ENCODE peak calls at places on chromosomes 7 and 10, in seven cellular contexts. One of them, this sample, is unnamed.

GRCh38 chr7:66359656-66360211 is 154.6 kb downstream of the TPST1 start:
- DNase-seq in osteoblast: no peak
- DNase-seq in epithelial cell of esophagus: peak
- DNase-seq in IMR-90: no peak
- DNase-seq in AG04450: no peak
- DNase-seq in fibroblast of lung: no peak
- DNase-seq in LNCaP clone FGC: no peak
- DNase-seq in this sample: peak

GRCh38 chr7:90485734-90486316 is 16.4 kb downstream of the PTTG1IP2 start:
- DNase-seq in osteoblast: no peak
- DNase-seq in epithelial cell of esophagus: no peak
- DNase-seq in AG04450: no peak
- DNase-seq in LNCaP clone FGC: no peak
- DNase-seq in IMR-90: no peak
- DNase-seq in fibroblast of lung: peak
- DNase-seq in this sample: no peak

GRCh38 chr10:8017276-8017675 is 37.2 kb upstream of the GATA3 start:
- DNase-seq in AG04450: no peak
- DNase-seq in osteoblast: no peak
- DNase-seq in LNCaP clone FGC: no peak
- DNase-seq in IMR-90: peak
- DNase-seq in epithelial cell of esophagus: no peak
- DNase-seq in fibroblast of lung: peak
- DNase-seq in this sample: peak

GRCh38 chr7:4166340-4166739 is 515.8 kb upstream of the FOXK1 start:
- DNase-seq in AG04450: no peak
- DNase-seq in LNCaP clone FGC: no peak
- DNase-seq in osteoblast: no peak
- DNase-seq in IMR-90: no peak
- DNase-seq in epithelial cell of esophagus: no peak
- DNase-seq in fibroblast of lung: no peak
- DNase-seq in this sample: no peak

GRCh38 chr10:24355289-24355688 is 146.4 kb downstream of the KIAA1217 start:
- DNase-seq in osteoblast: no peak
- DNase-seq in IMR-90: no peak
- DNase-seq in AG04450: no peak
- DNase-seq in fibroblast of lung: no peak
- DNase-seq in epithelial cell of esophagus: no peak
- DNase-seq in LNCaP clone FGC: no peak
- DNase-seq in this sample: no peak

GRCh38 chr7:11434371-11434770 is 397.6 kb downstream of the THSD7A start:
- DNase-seq in AG04450: no peak
- DNase-seq in LNCaP clone FGC: no peak
- DNase-seq in osteoblast: no peak
- DNase-seq in fibroblast of lung: peak
- DNase-seq in IMR-90: no peak
- DNase-seq in epithelial cell of esophagus: no peak
- DNase-seq in this sample: no peak

GRCh38 chr7:151341357-151342101 is at the start of gene NUB1:
- DNase-seq in epithelial cell of esophagus: peak
- DNase-seq in LNCaP clone FGC: peak
- DNase-seq in AG04450: peak
- DNase-seq in fibroblast of lung: peak
- DNase-seq in osteoblast: peak
- DNase-seq in IMR-90: peak
- DNase-seq in this sample: peak

GRCh38 chr7:76332073-76332472 is 26.7 kb downstream of the YWHAG start:
- DNase-seq in epithelial cell of esophagus: no peak
- DNase-seq in osteoblast: no peak
- DNase-seq in IMR-90: no peak
- DNase-seq in fibroblast of lung: no peak
- DNase-seq in AG04450: no peak
- DNase-seq in LNCaP clone FGC: no peak
- DNase-seq in this sample: no peak

GRCh38 chr10:88623835-88624234 is 37.3 kb downstream of the LIPJ start:
- DNase-seq in fibroblast of lung: no peak
- DNase-seq in osteoblast: no peak
- DNase-seq in AG04450: no peak
- DNase-seq in IMR-90: no peak
- DNase-seq in epithelial cell of esophagus: no peak
- DNase-seq in LNCaP clone FGC: no peak
- DNase-seq in this sample: no peak

GRCh38 chr7:136045181-136045580 is 68.0 kb upstream of the MTPN start:
- DNase-seq in AG04450: no peak
- DNase-seq in osteoblast: no peak
- DNase-seq in LNCaP clone FGC: no peak
- DNase-seq in epithelial cell of esophagus: no peak
- DNase-seq in IMR-90: no peak
- DNase-seq in fibroblast of lung: no peak
- DNase-seq in this sample: no peak

GRCh38 chr7:98661607-98662006 is 44.5 kb downstream of the NPTX2 start:
- DNase-seq in IMR-90: no peak
- DNase-seq in AG04450: no peak
- DNase-seq in epithelial cell of esophagus: no peak
- DNase-seq in osteoblast: no peak
- DNase-seq in fibroblast of lung: no peak
- DNase-seq in LNCaP clone FGC: no peak
- DNase-seq in this sample: no peak

GRCh38 chr7:113026941-113027340 is 59.7 kb downstream of the GPR85 start:
- DNase-seq in osteoblast: no peak
- DNase-seq in AG04450: no peak
- DNase-seq in fibroblast of lung: peak
- DNase-seq in LNCaP clone FGC: no peak
- DNase-seq in epithelial cell of esophagus: peak
- DNase-seq in IMR-90: peak
- DNase-seq in this sample: no peak

GRCh38 chr10:44801383-44802327 is 109.5 kb upstream of the TMEM72 start:
- DNase-seq in osteoblast: peak
- DNase-seq in AG04450: peak
- DNase-seq in LNCaP clone FGC: peak
- DNase-seq in IMR-90: peak
- DNase-seq in epithelial cell of esophagus: peak
- DNase-seq in fibroblast of lung: peak
- DNase-seq in this sample: peak

GRCh38 chr7:28608766-28609165 is 196.4 kb downstream of the CREB5 start:
- DNase-seq in epithelial cell of esophagus: peak
- DNase-seq in AG04450: no peak
- DNase-seq in LNCaP clone FGC: no peak
- DNase-seq in osteoblast: no peak
- DNase-seq in IMR-90: peak
- DNase-seq in fibroblast of lung: no peak
- DNase-seq in this sample: peak

GRCh38 chr7:36155811-36156361 is 2.8 kb downstream of the EEPD1 start:
- DNase-seq in osteoblast: peak
- DNase-seq in LNCaP clone FGC: peak
- DNase-seq in epithelial cell of esophagus: no peak
- DNase-seq in AG04450: no peak
- DNase-seq in fibroblast of lung: peak
- DNase-seq in IMR-90: peak
- DNase-seq in this sample: no peak

GRCh38 chr7:112162161-112163020 is 43.8 kb downstream of the DOCK4 start:
- DNase-seq in AG04450: no peak
- DNase-seq in IMR-90: peak
- DNase-seq in osteoblast: no peak
- DNase-seq in LNCaP clone FGC: no peak
- DNase-seq in epithelial cell of esophagus: peak
- DNase-seq in fibroblast of lung: peak
- DNase-seq in this sample: peak

GRCh38 chr10:103759100-103759781 is 96.1 kb downstream of the SH3PXD2A start:
- DNase-seq in LNCaP clone FGC: no peak
- DNase-seq in AG04450: peak
- DNase-seq in osteoblast: peak
- DNase-seq in fibroblast of lung: peak
- DNase-seq in IMR-90: peak
- DNase-seq in epithelial cell of esophagus: peak
- DNase-seq in this sample: peak

GRCh38 chr7:91047636-91048035 is 216.6 kb upstream of the FZD1 start:
- DNase-seq in osteoblast: no peak
- DNase-seq in fibroblast of lung: peak
- DNase-seq in LNCaP clone FGC: no peak
- DNase-seq in IMR-90: peak
- DNase-seq in AG04450: no peak
- DNase-seq in epithelial cell of esophagus: no peak
- DNase-seq in this sample: no peak

GRCh38 chr7:116354171-116354545 is 143.8 kb downstream of the TES start:
- DNase-seq in LNCaP clone FGC: no peak
- DNase-seq in fibroblast of lung: peak
- DNase-seq in AG04450: peak
- DNase-seq in IMR-90: peak
- DNase-seq in epithelial cell of esophagus: peak
- DNase-seq in osteoblast: no peak
- DNase-seq in this sample: peak

GRCh38 chr7:116356333-116356965 is 143.1 kb upstream of the CAV2 start:
- DNase-seq in IMR-90: no peak
- DNase-seq in LNCaP clone FGC: no peak
- DNase-seq in AG04450: no peak
- DNase-seq in epithelial cell of esophagus: no peak
- DNase-seq in osteoblast: no peak
- DNase-seq in fibroblast of lung: no peak
- DNase-seq in this sample: peak

GRCh38 chr7:116356979-116357378 is 142.6 kb upstream of the CAV2 start:
- DNase-seq in epithelial cell of esophagus: no peak
- DNase-seq in fibroblast of lung: peak
- DNase-seq in IMR-90: peak
- DNase-seq in LNCaP clone FGC: no peak
- DNase-seq in osteoblast: no peak
- DNase-seq in AG04450: no peak
- DNase-seq in this sample: peak

GRCh38 chr7:116354546-116355422 is 144.4 kb downstream of the TES start:
- DNase-seq in fibroblast of lung: peak
- DNase-seq in epithelial cell of esophagus: peak
- DNase-seq in IMR-90: peak
- DNase-seq in AG04450: peak
- DNase-seq in LNCaP clone FGC: no peak
- DNase-seq in osteoblast: peak
- DNase-seq in this sample: peak

GRCh38 chr7:116355423-116355765 is 144.1 kb upstream of the CAV2 start:
- DNase-seq in AG04450: no peak
- DNase-seq in osteoblast: peak
- DNase-seq in IMR-90: no peak
- DNase-seq in LNCaP clone FGC: no peak
- DNase-seq in epithelial cell of esophagus: no peak
- DNase-seq in fibroblast of lung: no peak
- DNase-seq in this sample: no peak
- H3K4me3 ChIP-seq in AG04450: peak
- H3K4me3 ChIP-seq in osteoblast: peak
- H3K4me3 ChIP-seq in IMR-90: peak
- H3K4me3 ChIP-seq in LNCaP clone FGC: no peak
- H3K4me3 ChIP-seq in epithelial cell of esophagus: no peak
- H3K4me3 ChIP-seq in fibroblast of lung: peak
- H3K4me3 ChIP-seq in this sample: peak

GRCh38 chr7:20539201-20539600 is 76.3 kb upstream of the ABCB5 start:
- DNase-seq in AG04450: no peak
- DNase-seq in fibroblast of lung: peak
- DNase-seq in IMR-90: no peak
- DNase-seq in LNCaP clone FGC: no peak
- DNase-seq in epithelial cell of esophagus: peak
- DNase-seq in osteoblast: peak
- DNase-seq in this sample: peak
- TF ChIP-seq CTCF in AG04450: no peak
- TF ChIP-seq CTCF in fibroblast of lung: peak
- TF ChIP-seq CTCF in IMR-90: no peak
- TF ChIP-seq CTCF in LNCaP clone FGC: peak
- TF ChIP-seq CTCF in epithelial cell of esophagus: peak
- TF ChIP-seq CTCF in osteoblast: peak
- TF ChIP-seq CTCF in this sample: peak

GRCh38 chr10:33377658-33378025 is 43.2 kb upstream of the NRP1 start:
- DNase-seq in LNCaP clone FGC: no peak
- DNase-seq in osteoblast: no peak
- DNase-seq in fibroblast of lung: peak
- DNase-seq in epithelial cell of esophagus: peak
- DNase-seq in IMR-90: peak
- DNase-seq in AG04450: no peak
- DNase-seq in this sample: peak
- H3K4me3 ChIP-seq in LNCaP clone FGC: no peak
- H3K4me3 ChIP-seq in osteoblast: peak
- H3K4me3 ChIP-seq in fibroblast of lung: no peak
- H3K4me3 ChIP-seq in epithelial cell of esophagus: no peak
- H3K4me3 ChIP-seq in IMR-90: no peak
- H3K4me3 ChIP-seq in AG04450: no peak
- H3K4me3 ChIP-seq in this sample: no peak

DNA sequence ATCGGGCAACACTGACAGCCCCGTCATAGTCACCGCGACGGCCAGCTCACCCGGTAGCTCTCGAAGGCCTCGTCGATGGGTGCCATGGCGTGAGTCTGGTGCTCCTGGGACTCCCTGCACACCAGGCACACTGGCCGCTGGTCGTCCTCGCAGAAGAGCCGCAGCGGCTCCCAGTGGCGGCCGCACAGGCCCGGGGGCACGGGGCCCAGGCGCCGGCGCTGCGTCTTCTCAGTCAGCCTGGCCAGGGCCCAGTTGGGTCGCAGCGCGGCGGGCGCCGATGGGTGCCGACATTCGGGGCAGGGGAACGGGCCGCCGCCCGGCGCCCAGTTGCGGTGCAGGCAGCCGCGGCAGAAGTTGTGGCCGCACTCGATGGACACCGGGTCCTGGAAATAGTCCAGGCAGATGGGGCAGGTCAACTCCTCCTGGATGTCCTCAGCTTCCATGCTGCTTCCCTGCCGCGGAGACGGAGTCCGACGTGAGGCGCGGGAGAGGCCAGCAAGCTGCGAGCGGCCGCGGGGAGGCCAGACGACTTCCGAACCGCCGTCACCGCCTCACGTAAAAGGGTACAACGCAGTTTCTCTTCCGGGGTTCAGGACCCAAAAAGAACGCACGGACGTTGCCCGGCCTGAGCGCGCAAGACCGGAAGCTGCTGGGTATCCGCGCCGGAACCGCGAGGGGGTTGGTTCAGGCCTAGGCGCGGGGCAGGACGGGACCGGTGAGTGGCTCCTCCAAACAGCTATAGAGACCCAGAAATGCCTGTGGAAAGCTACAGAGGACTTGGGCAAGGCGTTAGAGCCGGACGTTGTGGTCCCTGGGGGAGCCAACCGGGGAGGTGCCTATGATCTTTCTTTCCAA is at the start of gene TRIM4:
- DNase-seq in epithelial cell of esophagus: peak
- DNase-seq in AG04450: peak
- DNase-seq in fibroblast of lung: peak
- DNase-seq in IMR-90: peak
- DNase-seq in LNCaP clone FGC: peak
- DNase-seq in osteoblast: peak
- DNase-seq in this sample: peak
- TF ChIP-seq CTCF in epithelial cell of esophagus: no peak
- TF ChIP-seq CTCF in AG04450: no peak
- TF ChIP-seq CTCF in fibroblast of lung: peak
- TF ChIP-seq CTCF in IMR-90: peak
- TF ChIP-seq CTCF in LNCaP clone FGC: peak
- TF ChIP-seq CTCF in osteoblast: peak
- TF ChIP-seq CTCF in this sample: peak

GRCh38 chr10:1063232-1063862 is 7.2 kb downstream of the WDR37 start:
- DNase-seq in epithelial cell of esophagus: no peak
- DNase-seq in fibroblast of lung: no peak
- DNase-seq in IMR-90: no peak
- DNase-seq in osteoblast: no peak
- DNase-seq in AG04450: no peak
- DNase-seq in LNCaP clone FGC: no peak
- DNase-seq in this sample: no peak
- H3K4me3 ChIP-seq in epithelial cell of esophagus: no peak
- H3K4me3 ChIP-seq in fibroblast of lung: no peak
- H3K4me3 ChIP-seq in IMR-90: no peak
- H3K4me3 ChIP-seq in osteoblast: no peak
- H3K4me3 ChIP-seq in AG04450: no peak
- H3K4me3 ChIP-seq in LNCaP clone FGC: no peak
- H3K4me3 ChIP-seq in this sample: no peak